ENCODE peak calls at places on chromosomes 12 and 14, in five cellular contexts. T is CD8-positive, alpha-beta T cell; M is upper lobe of right lung; J is GM12865; Y is AG04450. F is an unnamed sample.

GRCh38 chr12:65293735-65294134 is 15.3 kb downstream of the MSRB3 start:
- DNase-seq in T (no peak), M (no peak), J (peak; percentile 18), Y (no peak), F (no peak)

GRCh38 chr14:100679707-100680438 is 46.8 kb upstream of the DLK1 start:
- DNase-seq in T (no peak), M (no peak), J (no peak), Y (peak; percentile 27), F (no peak)

GRCh38 chr14:24310666-24311604 is at the start of gene LTB4R:
- DNase-seq in T (peak; percentile 55), M (peak; percentile 90), J (peak; percentile 87), Y (no peak), F (peak; percentile 71)

GRCh38 chr14:54599932-54600331 is 33.0 kb downstream of the SAMD4A start:
- DNase-seq in T (no peak), M (no peak), J (no peak), Y (no peak), F (no peak)

GRCh38 chr14:103188691-103189480 is 65.6 kb downstream of the TNFAIP2 start:
- DNase-seq in T (peak; percentile 5), M (peak; percentile 67), J (peak; percentile 31), Y (no peak), F (no peak)

GRCh38 chr12:53623986-53624385 is 2.2 kb downstream of the ATF7 start:
- DNase-seq in T (no peak), M (no peak), J (no peak), Y (no peak), F (no peak)

GRCh38 chr14:66268802-66269334 is 217.3 kb upstream of the CCDC196 start:
- DNase-seq in T (no peak), M (no peak), J (no peak), Y (no peak), F (no peak)

GRCh38 chr12:6341439-6342139 is at the start of gene TNFRSF1A:
- DNase-seq in T (no peak), M (peak; percentile 80), J (peak; percentile 66), Y (peak; percentile 59), F (no peak)

GRCh38 chr14:94009767-94010166 is 12.7 kb downstream of the CCDC197 start:
- DNase-seq in T (no peak), M (no peak), J (peak; percentile 76), Y (peak; percentile 43), F (no peak)

GRCh38 chr12:104320627-104321024 is 17.1 kb downstream of the EID3 start:
- DNase-seq in T (no peak), M (no peak), J (no peak), Y (no peak), F (no peak)

GRCh38 chr12:12616512-12617275 is 5.0 kb downstream of the CREBL2 start:
- DNase-seq in T (no peak), M (no peak), J (no peak), Y (no peak), F (no peak)

GRCh38 chr14:77151245-77151644 is 9.7 kb upstream of the ZDHHC22 start:
- DNase-seq in T (no peak), M (no peak), J (no peak), Y (no peak), F (no peak)

GRCh38 chr14:105432657-105433056 is 13.0 kb downstream of the MTA1 start:
- DNase-seq in T (no peak), M (no peak), J (no peak), Y (no peak), F (no peak)

GRCh38 chr12:92539966-92540791 is 162.6 kb upstream of the PLEKHG7 start:
- DNase-seq in T (no peak), M (no peak), J (peak; percentile 79), Y (no peak), F (no peak)

GRCh38 chr12:95674631-95675030 is 115.9 kb downstream of the NTN4 start:
- DNase-seq in T (no peak), M (no peak), J (no peak), Y (no peak), F (peak; percentile 35)

GRCh38 chr12:64611430-64612286 is 1.4 kb downstream of the RASSF3 start:
- DNase-seq in T (no peak), M (peak; percentile 77), J (peak; percentile 62), Y (no peak), F (no peak)

GRCh38 chr12:69284131-69284530 is 44.8 kb downstream of the CPSF6 start:
- DNase-seq in T (no peak), M (peak; percentile 87), J (no peak), Y (peak; percentile 32), F (no peak)

DNA sequence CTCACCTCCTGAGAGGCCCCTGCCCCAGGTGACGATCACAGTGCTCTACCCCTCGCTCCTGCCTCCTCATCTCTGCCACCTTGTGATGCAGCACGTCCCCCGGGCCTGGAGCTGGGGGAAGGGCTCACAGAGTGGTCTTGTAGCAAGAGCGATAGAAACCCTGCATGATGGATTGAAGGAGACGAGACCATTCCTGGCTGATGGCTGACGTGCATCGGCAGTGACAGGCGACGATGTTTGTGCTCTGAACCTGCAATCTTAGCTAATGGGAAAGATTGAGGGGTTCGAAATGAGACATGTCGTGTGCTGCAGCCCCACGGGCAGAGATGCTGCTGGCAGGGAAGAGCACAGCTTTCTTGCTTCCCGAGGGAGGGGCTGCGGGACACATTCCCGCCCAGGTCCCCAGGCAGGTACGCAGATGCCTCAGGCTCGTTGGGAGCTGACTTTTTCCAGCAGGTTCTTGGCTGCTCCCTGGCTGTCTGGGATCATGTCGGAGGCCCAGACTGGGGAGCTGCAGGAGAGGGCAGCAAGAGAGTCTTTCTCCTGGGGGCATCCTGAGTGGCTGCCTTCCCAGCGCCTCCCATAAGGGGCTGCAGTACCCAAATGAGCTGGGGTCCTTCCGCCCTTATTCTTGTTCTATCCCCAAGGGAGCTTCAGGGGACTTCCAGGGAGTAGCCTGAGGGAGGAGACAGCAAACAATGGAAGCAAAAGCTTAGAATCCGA is 38.7 kb upstream of the GPATCH2L start:
- DNase-seq in T (no peak), M (no peak), J (no peak), Y (no peak), F (no peak)
- TF ChIP-seq CTCF in T (no peak), M (no peak), J (no peak), Y (no peak), F (no peak)

GRCh38 chr12:126219654-126220279 is 1154.5 kb downstream of the AACS start:
- DNase-seq in T (no peak), M (no peak), J (no peak), Y (no peak), F (no peak)
- H3K4me3 ChIP-seq in T (no peak overlapping the region), M (no peak overlapping the region), J (no peak overlapping the region), Y (no peak overlapping the region), F (no peak overlapping the region)

GRCh38 chr14:88463318-88463717 is 77.9 kb downstream of the SPATA7 start:
- DNase-seq in T (no peak), M (no peak), J (peak; percentile 32), Y (no peak), F (peak; percentile 43)
- TF ChIP-seq CTCF in T (peak; percentile 40), M (peak; percentile 37), J (peak; percentile 42), Y (peak; percentile 36), F (peak; percentile 63)

DNA sequence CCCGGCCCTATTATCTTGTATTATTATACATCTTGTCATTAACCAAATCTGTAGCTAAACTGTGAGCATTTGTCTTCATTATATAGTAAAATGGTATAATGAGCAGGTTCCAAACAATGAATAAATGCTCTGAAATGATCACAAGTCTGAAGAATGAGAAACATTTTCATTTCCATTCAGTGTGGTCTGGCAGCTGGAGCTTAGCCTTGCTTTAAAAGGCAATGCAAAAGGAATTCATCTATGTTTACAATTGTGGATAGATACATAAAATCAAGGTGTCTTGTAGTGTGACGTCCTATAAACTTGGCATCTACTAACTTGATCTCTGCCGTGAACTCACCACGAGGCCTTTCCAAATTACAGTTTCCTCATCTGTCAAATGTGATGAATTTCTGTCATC is 168.3 kb downstream of the RMST start:
- DNase-seq in T (no peak), M (no peak), J (no peak), Y (no peak), F (no peak)
- H3K4me3 ChIP-seq in T (no peak overlapping the region), M (no peak overlapping the region), J (no peak overlapping the region), Y (no peak overlapping the region), F (no peak overlapping the region)

DNA sequence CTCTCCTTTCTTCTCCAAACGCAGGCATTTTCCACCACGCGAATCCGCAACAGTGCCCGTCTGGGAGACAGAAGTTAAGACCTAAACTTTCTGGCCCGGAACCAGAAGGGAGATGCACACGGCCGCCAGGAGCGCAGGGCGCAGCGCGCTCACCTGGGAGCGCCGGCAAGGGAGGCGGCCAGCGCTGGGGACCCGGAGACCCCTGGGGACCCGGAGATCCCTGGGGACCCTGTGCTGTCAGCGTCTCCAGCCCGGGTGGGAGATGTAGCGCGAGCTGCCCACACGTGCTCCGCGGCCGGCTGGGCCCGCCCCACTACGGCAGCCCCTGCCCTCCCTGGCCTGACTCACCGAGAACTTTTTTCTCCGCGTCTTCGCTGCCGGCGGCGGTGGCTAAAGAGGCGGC is 620 bp downstream of the YBX3 start:
- DNase-seq in T (peak; percentile 20), M (peak; percentile 80), J (peak; percentile 66), Y (peak; percentile 18), F (no peak)
- TF ChIP-seq CTCF in T (peak; percentile 25), M (no peak), J (peak; percentile 34), Y (peak; percentile 38), F (peak; percentile 16)

DNA sequence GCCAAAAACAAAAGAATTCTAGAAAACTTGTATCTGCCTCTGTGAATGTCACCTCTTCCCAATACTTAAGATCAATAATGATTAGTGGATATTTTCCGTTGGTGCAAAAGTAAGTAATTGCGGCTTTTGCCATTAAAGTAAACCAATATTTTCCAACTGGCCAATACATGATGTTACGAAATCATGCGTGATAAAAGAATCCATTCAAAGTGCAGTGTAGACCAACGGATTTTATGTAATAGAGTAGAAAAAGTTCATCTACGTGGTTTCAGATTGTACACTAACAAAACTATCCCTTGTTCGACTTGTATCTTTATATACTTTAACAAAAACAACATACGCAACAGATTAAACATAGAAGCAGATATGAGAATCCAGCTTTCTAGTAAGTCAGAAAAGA is 626 bp upstream of the ZNF268 start:
- DNase-seq in T (no peak), M (no peak), J (no peak), Y (no peak), F (no peak)
- H3K4me3 ChIP-seq in T (no peak overlapping the region), M (peak overlapping the region; percentile 72), J (peak overlapping the region; percentile 98), Y (no peak overlapping the region), F (no peak overlapping the region)

DNA sequence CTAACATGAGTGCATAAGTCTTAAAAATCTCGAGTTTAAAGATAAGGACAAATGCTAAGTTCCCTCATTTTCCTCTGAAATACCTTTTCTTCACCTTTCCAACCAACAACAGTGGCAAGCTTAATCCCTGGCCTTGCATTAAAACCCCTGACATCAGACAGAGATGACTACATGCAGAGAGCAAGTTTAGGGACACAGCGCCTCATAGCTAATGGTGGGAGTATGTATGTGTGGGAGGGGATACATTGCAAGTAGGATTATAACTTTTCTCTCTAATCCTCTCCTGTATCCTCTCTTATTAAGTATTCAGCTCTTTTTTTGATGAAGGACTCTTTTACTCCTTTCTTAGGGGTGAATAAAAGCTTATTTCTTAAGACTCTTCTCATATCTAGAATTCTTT is 547.1 kb downstream of the CCER1 start:
- DNase-seq in T (no peak), M (no peak), J (no peak), Y (no peak), F (no peak)
- TF ChIP-seq CTCF in T (no peak), M (no peak), J (no peak), Y (no peak), F (no peak)

GRCh38 chr12:116274552-116275375 is 2.7 kb downstream of the MED13L start:
- DNase-seq in T (no peak), M (no peak), J (no peak), Y (no peak), F (no peak)
- H3K4me3 ChIP-seq in T (no peak overlapping the region), M (peak overlapping the region; percentile 72), J (no peak overlapping the region), Y (peak overlapping the region; percentile 93), F (peak overlapping the region; percentile 62)